ENCODE peak calls at places on chromosomes 16 and 17, in eight cellular contexts. Y is neural progenitor cell, E is brain microvascular endothelial cell, A is mesendoderm, K is right lobe of liver, N is endodermal cell, R is breast epithelium, Q is MM.1S. T is an unnamed sample. For H3K27me3, the result is how much of the 10 kb centered on the place peaks cover.

GRCh38 chr16:10562361-10562899 is 18.0 kb downstream of the EMP2 start:
- DNase-seq in Y (no peak), E (no peak), A (no peak), K (no peak), N (no peak), R (no peak), Q (no peak), T (no peak)

GRCh38 chr17:41504126-41504977 is 1.1 kb downstream of the KRT13 start:
- DNase-seq in Y (no peak), E (no peak), A (no peak), K (no peak), N (no peak), R (no peak), Q (no peak), T (no peak)

GRCh38 chr17:66724581-66725341 is 110.2 kb upstream of the CACNG5 start:
- DNase-seq in Y (no peak), E (peak), A (no peak), K (no peak), N (no peak), R (no peak), Q (no peak), T (no peak)

GRCh38 chr17:81160306-81160705 is 5.0 kb upstream of the PVALEF start:
- DNase-seq in Y (no peak), E (no peak), A (no peak), K (no peak), N (no peak), R (no peak), Q (no peak), T (no peak)

GRCh38 chr16:61885343-61885742 is 150.9 kb downstream of the CDH8 start:
- DNase-seq in Y (no peak), E (no peak), A (no peak), K (no peak), N (no peak), R (no peak), Q (no peak), T (no peak)

GRCh38 chr17:28570716-28571254 is 539 bp downstream of the PIGS start:
- DNase-seq in Y (peak), E (no peak), A (peak), K (peak), N (peak), R (peak), Q (peak), T (no peak)

GRCh38 chr17:49760296-49760695 is 3.6 kb downstream of the FAM117A start:
- DNase-seq in Y (no peak), E (no peak), A (no peak), K (no peak), N (no peak), R (no peak), Q (no peak), T (no peak)

GRCh38 chr17:27244481-27245223 is 49.3 kb upstream of the WSB1 start:
- DNase-seq in Y (peak), E (peak), A (peak), K (peak), N (peak), R (peak), Q (no peak), T (no peak)

GRCh38 chr16:58515125-58515870 is at the start of gene SETD6:
- DNase-seq in Y (peak), E (peak), A (peak), K (peak), N (peak), R (peak), Q (peak), T (peak)

DNA sequence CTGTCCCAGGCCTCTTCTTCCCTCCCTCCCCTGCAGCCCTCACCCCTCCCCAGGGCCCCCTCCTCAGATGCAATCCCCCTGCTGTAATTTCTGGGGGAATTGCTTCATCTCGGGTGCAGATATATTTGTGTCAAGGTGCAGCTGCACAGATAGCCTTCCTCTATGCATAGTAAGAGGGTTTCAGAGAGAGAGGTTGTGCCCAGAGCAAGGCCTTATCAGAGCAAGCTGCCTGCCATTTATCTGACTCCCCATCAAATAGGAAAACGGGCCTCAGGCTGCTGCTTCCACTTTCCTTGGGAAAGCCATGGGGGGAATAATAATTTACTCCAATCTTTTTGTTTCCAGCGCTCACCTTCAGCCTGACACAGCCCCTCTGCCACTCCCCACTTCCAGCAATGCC is 47.3 kb upstream of the LHX1 start:
- DNase-seq in Y (no peak), E (no peak), A (no peak), K (no peak), N (no peak), R (no peak), Q (no peak), T (no peak)
- H3K27me3 ChIP-seq in Y (under half), E (under half), A (under half), K (under half), N (under half), R (half or more), Q (under half), T (under half)

DNA sequence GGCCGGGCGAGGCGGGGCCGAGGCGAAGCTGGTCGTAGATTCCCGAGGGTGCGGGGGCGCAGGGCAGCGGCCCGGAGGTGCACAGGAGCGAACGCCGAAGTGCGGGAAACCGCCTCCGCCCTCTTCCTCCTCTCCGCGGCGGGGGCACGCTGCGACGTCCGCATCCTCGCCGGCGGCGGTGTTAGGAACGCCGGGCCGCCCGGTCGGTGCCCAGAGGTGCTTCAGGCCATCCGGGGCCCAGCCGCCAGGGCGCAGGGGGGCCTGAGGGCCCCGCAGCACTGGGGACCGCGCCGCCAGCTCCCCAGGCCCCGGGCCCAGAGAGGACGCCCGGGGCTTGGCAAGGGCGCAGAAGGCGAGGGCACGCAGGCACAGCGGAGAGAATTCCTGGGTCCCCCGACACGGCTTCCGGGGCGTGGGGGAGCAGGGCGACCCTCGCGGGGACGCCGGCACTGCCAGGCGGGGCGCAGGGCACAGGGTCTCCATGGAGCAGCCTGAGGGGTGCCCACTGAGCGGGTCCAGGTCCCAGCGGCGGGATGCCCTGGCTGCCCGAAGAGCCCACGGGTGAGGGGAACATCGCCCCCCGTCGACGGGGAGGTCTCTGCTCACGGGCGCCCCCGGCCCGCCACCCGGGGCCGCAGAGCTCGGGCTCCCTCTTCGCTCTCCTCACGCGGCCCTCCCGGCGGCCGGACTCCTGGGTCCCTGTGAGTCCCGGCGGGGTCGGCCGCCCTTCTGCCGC is 576 bp downstream of the EPOP start:
- DNase-seq in Y (peak), E (no peak), A (no peak), K (peak), N (peak), R (no peak), Q (peak), T (no peak)
- H3K27me3 ChIP-seq in Y (half or more), E (under half), A (under half), K (under half), N (half or more), R (under half), Q (under half), T (under half)

DNA sequence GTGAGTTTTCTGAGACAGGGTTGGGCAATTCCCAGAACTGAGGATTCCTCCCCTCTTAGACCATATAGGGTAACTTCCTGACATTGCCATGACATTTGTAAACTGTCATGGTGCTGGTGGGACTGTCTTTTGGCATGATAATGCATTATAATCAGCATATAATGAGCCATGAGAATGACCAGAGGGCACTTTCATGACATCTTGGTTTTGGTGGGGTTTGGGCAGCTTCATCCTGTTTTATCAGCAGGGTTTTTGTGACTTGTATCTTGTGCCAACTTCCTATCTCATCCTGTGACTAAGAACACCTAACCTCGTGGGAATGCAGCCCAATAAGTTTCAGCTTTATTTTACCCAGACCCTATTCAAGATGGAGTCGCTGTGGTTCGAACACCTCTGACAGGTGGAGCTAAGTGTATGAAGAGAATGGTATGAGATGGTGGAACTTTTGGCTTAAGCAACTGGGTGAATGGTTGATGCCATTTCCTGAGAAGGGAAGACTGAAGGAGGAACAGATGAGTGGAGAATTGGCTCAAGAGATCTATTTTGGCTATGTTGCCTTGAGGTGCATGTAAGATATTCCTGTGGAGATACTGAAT is 217.3 kb downstream of the RAB11FIP4 start:
- DNase-seq in Y (no peak), E (no peak), A (no peak), K (no peak), N (no peak), R (no peak), Q (no peak), T (no peak)
- H3K27me3 ChIP-seq in Y (under half), E (under half), A (under half), K (under half), N (under half), R (under half), Q (under half), T (under half)

GRCh38 chr16:83732536-83732935 is 75.2 kb upstream of the HSBP1 start:
- DNase-seq in Y (no peak), E (no peak), A (no peak), K (no peak), N (no peak), R (no peak), Q (no peak), T (no peak)

GRCh38 chr16:83730812-83731211 is 77.0 kb upstream of the HSBP1 start:
- DNase-seq in Y (no peak), E (no peak), A (no peak), K (no peak), N (no peak), R (no peak), Q (no peak), T (no peak)

GRCh38 chr16:83734136-83734535 is 73.6 kb upstream of the HSBP1 start:
- DNase-seq in Y (no peak), E (no peak), A (no peak), K (no peak), N (no peak), R (no peak), Q (no peak), T (no peak)

GRCh38 chr16:83728518-83728917 is 79.3 kb upstream of the HSBP1 start:
- DNase-seq in Y (no peak), E (peak), A (no peak), K (no peak), N (no peak), R (no peak), Q (no peak), T (no peak)

DNA sequence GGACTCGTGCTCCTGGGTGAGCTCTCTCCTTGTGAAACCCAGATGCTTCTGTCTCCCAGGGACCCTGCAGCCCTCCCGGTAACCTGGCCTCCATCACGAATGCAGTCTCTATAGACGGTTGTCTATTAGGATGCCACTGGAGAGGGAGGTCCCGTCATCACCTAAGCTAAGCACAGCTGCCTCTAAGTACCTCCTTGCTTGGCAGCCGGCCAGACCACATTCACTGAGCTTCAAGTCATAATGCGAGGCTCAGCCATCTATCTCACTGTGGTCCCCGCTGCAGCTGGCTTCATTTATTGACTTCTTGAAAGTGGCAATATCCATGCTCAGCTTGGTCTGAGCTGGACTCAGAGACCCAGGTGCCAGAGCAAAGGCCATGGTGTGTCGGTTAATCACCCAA is 74.5 kb upstream of the HSBP1 start:
- DNase-seq in Y (no peak), E (no peak), A (no peak), K (no peak), N (no peak), R (no peak), Q (no peak), T (no peak)
- H3K27me3 ChIP-seq in Y (under half), E (under half), A (under half), K (under half), N (under half), R (under half), Q (under half), T (under half)

GRCh38 chr16:86997058-86997457 is 320.1 kb downstream of the C16orf95 start:
- DNase-seq in Y (no peak), E (no peak), A (no peak), K (no peak), N (no peak), R (no peak), Q (no peak), T (no peak)

GRCh38 chr16:86994651-86995171 is 322.5 kb downstream of the C16orf95 start:
- DNase-seq in Y (peak), E (peak), A (no peak), K (no peak), N (no peak), R (no peak), Q (no peak), T (peak)

GRCh38 chr16:86995456-86995855 is 321.7 kb downstream of the C16orf95 start:
- DNase-seq in Y (no peak), E (no peak), A (no peak), K (no peak), N (no peak), R (no peak), Q (no peak), T (no peak)

GRCh38 chr16:86994215-86994614 is 323.0 kb downstream of the C16orf95 start:
- DNase-seq in Y (no peak), E (no peak), A (no peak), K (no peak), N (no peak), R (no peak), Q (no peak), T (no peak)

DNA sequence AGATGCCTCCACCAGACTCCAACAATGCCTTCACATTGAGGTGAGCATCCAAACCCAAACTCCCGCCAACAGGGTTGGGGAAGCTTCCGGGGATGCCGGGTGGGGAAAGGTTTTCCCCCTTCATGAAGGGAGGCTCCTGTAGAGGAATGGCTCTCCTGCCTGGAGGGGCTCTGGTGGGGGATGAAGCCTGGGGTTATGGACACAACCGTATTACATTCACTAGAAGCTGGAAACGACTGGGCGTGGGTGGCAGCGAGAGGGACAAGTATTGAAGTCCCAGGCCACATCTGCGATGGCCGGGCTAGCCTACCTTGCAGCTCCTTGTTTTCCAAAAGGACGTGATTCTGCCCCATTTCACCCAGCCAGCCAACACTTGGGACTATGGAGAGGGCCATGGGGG is 321.1 kb downstream of the C16orf95 start:
- DNase-seq in Y (no peak), E (no peak), A (no peak), K (no peak), N (no peak), R (no peak), Q (no peak), T (no peak)
- H3K27me3 ChIP-seq in Y (under half), E (under half), A (under half), K (under half), N (under half), R (under half), Q (half or more), T (under half)

T was measured in kidney epithelial cell.